ENCODE peak calls at places on chromosomes 5 and 9, in six cellular contexts. L, A, X, U, Y and H are unnamed samples.

GRCh38 chr5:4017076-4017803 is 421.6 kb downstream of the IRX1 start:
- DNase-seq in Y (no peak), U (no peak), A (no peak), X (no peak), L (no peak), H (no peak)

GRCh38 chr5:141560725-141561483 is 57.9 kb downstream of the DIAPH1 start:
- DNase-seq in A (peak; percentile 73), Y (peak; percentile 68), U (peak; percentile 59), L (peak; percentile 59), X (peak; percentile 10), H (peak; percentile 35)

GRCh38 chr9:76323481-76323880 is 70.7 kb downstream of the RFK start:
- DNase-seq in Y (no peak), L (no peak), U (no peak), A (no peak), X (no peak), H (no peak)

GRCh38 chr9:78973906-78974305 is 597.9 kb upstream of the TLE4 start:
- DNase-seq in U (no peak), L (no peak), Y (no peak), A (no peak), X (no peak), H (no peak)

GRCh38 chr5:114316167-114316566 is 45.7 kb upstream of the KCNN2 start:
- DNase-seq in X (no peak), L (no peak), A (no peak), U (no peak), Y (no peak), H (no peak)

GRCh38 chr9:134824583-134824982 is 56.0 kb upstream of the FCN2 start:
- DNase-seq in Y (no peak), L (no peak), X (no peak), U (no peak), A (no peak), H (no peak)

GRCh38 chr5:77550416-77550815 is 58.3 kb upstream of the WDR41 start:
- DNase-seq in Y (no peak), A (no peak), U (no peak), L (no peak), X (no peak), H (no peak)

GRCh38 chr5:20678386-20678785 is 690.4 kb upstream of the CDH18 start:
- DNase-seq in U (no peak), L (no peak), Y (no peak), X (no peak), A (no peak), H (no peak)

GRCh38 chr5:154367101-154367500 is 78.7 kb upstream of the SAP30L start:
- DNase-seq in L (no peak), X (no peak), A (no peak), U (no peak), Y (no peak), H (no peak)

GRCh38 chr9:82202808-82203207 is 214.2 kb downstream of the SPATA31D1 start:
- DNase-seq in A (no peak), U (no peak), X (no peak), L (no peak), Y (no peak), H (no peak)

GRCh38 chr5:74082504-74082903 is 456.5 kb downstream of the ARHGEF28 start:
- DNase-seq in Y (no peak), U (no peak), X (no peak), A (no peak), L (no peak), H (no peak)

GRCh38 chr5:169296456-169297220 is 4.3 kb downstream of the SLIT3 start:
- DNase-seq in A (no peak), X (no peak), Y (no peak), U (no peak), L (no peak), H (no peak)

GRCh38 chr5:174533771-174534221 is 190.6 kb upstream of the MSX2 start:
- DNase-seq in L (peak; percentile 70), X (no peak), A (no peak), U (no peak), Y (no peak), H (no peak)

GRCh38 chr5:148910686-148911361 is 84.4 kb downstream of the ADRB2 start:
- DNase-seq in X (no peak), A (no peak), L (peak; percentile 38), Y (no peak), U (no peak), H (no peak)

GRCh38 chr9:75039006-75039405 is 10.9 kb upstream of the CARNMT1 start:
- DNase-seq in U (no peak), L (no peak), Y (no peak), X (no peak), A (no peak), H (no peak)

DNA sequence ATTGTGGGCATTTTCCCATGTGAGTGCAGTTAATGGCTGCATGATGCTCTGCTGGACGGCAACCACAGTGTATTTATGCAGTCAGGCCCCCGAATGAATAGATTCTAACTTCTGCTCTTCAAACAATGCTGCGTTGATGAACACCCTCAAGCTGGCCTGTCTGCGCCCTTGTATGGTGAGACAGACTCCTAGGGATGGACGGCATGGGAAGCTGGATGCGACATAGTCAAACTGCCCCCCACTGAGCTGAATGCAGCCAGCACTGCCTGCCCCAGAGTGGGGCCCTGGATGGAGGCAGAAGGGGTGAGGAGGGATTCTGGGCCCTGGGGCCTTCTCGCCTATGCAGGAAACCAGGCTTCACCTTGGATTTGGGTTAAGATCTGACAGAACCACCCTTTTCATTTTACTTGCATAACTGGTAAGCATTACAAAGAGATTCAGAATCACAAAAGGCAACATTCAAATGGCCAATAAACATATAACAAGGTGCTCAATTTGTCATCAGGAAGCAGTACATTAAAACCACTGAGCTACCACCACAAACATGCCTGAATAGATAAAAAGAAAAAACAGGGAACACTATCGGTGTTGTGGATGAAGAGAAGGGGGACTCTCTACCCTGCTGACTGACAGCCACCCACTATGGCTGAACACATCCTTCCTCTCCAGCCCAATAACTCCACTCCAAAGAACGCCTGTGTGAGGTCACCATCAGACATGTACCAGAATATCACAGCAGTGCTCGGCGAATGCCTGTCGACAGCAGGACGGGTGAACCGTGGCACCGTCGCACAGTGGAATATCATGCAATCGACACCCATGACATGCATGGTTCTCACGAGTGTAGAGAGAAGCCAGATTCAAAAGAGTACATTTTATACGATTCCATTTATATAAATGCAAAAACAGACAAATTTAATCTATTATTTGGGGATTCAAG is 79.1 kb downstream of the RAPGEF1 start:
- DNase-seq in Y (no peak), X (no peak), L (no peak), A (peak; percentile 66), U (no peak), H (no peak)
- TF ChIP-seq JUND in Y (no peak), X (no peak), L (no peak), A (no peak), U (no peak), H (no peak)

GRCh38 chr5:167949435-167949834 is 342.0 kb upstream of the WWC1 start:
- DNase-seq in U (no peak), L (no peak), A (no peak), X (no peak), Y (no peak), H (no peak)
- TF ChIP-seq JUND in U (no peak), L (no peak), A (no peak), X (no peak), Y (no peak), H (no peak)

GRCh38 chr5:171318026-171318425 is 9.0 kb downstream of the TLX3 start:
- DNase-seq in L (no peak), U (no peak), Y (no peak), A (no peak), X (no peak), H (no peak)
- TF ChIP-seq JUND in L (no peak), U (no peak), Y (no peak), A (no peak), X (no peak), H (no peak)

DNA sequence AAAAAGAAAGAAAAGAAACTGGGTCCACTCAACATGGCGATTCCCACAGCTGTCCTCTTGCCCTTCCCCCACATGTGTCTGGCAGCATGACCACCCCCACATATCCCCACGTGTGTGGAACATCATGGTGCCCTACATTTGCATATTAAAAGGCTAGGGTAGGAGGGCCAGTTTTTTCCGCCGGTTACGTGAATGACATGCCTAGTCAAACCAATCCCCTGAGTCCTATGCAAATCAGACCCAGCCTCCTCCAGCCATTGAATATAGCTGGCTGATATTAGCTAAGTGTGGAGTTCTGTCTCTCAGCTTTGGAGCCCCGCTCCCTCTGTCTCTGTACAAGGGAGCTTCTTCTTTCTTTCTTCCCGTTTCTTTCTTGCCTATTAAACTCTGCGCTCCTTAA is 33.0 kb upstream of the CCDC112 start:
- DNase-seq in U (peak; percentile 72), X (no peak), L (no peak), Y (no peak), A (no peak), H (no peak)
- TF ChIP-seq JUND in U (no peak), X (no peak), L (no peak), Y (no peak), A (no peak), H (no peak)

GRCh38 chr9:138050472-138051330 is 173.1 kb downstream of the CACNA1B start:
- DNase-seq in U (no peak), X (no peak), L (no peak), A (peak; percentile 41), Y (peak; percentile 16), H (no peak)
- TF ChIP-seq JUND in U (no peak), X (no peak), L (no peak), A (no peak), Y (no peak), H (no peak)